ENCODE peak calls at places on chromosome 15, in seven cellular contexts. D is WTC11; A is stimulated activated CD4-positive, alpha-beta T cell treated with anti-CD3 and anti-CD28 coated beads, Interleukin-12 subunit alpha, Interleukin-12 subunit beta, amount 100 ng/mL, for 48 hours; Y is T follicular helper cell; L is head of caudate nucleus; J is kidney glomerular epithelial cell; W is HTR-8/SVneo. X is an unnamed sample.

GRCh38 chr15:45448066-45448510 is 69.7 kb upstream of the GATM start:
- DNase-seq in D (no peak), J (no peak), Y (no peak), W (no peak), L (no peak), A (no peak), X (no peak)

GRCh38 chr15:101288905-101289513 is 6.0 kb downstream of the SNRPA1 start:
- DNase-seq in W (peak; percentile 49), L (no peak), J (peak; percentile 26), Y (no peak), D (no peak), A (peak; percentile 32), X (peak; percentile 44)

GRCh38 chr15:57947781-57948180 is 117.7 kb downstream of the ALDH1A2 start:
- DNase-seq in W (no peak), Y (no peak), A (no peak), L (no peak), D (peak; percentile 24), J (no peak), X (no peak)

GRCh38 chr15:57526076-57526475 is 65.6 kb upstream of the MYZAP start:
- DNase-seq in L (no peak), Y (no peak), D (no peak), W (no peak), J (no peak), A (no peak), X (no peak)

GRCh38 chr15:77506311-77507150 is 85.8 kb downstream of the HMG20A start:
- DNase-seq in D (no peak), L (no peak), A (no peak), Y (no peak), J (no peak), W (no peak), X (peak; percentile 45)

GRCh38 chr15:55694652-55695150 is 48.3 kb downstream of the PRTG start:
- DNase-seq in D (no peak), J (no peak), W (peak; percentile 48), L (no peak), A (no peak), Y (no peak), X (no peak)

GRCh38 chr15:40263036-40263754 is 19.7 kb downstream of the ANKRD63 start:
- DNase-seq in J (no peak), Y (no peak), L (no peak), D (no peak), W (no peak), A (no peak), X (no peak)

GRCh38 chr15:43748376-43748775 is 2.1 kb downstream of the PDIA3 start:
- DNase-seq in D (no peak), A (no peak), J (no peak), W (no peak), Y (no peak), L (no peak), X (peak; percentile 17)

GRCh38 chr15:62928242-62928995 is 114.1 kb upstream of the TPM1 start:
- DNase-seq in D (no peak), W (peak; percentile 50), A (no peak), J (peak; percentile 83), Y (no peak), L (no peak), X (no peak)

GRCh38 chr15:90872481-90873184 is 4.2 kb downstream of the FURIN start:
- DNase-seq in A (no peak), L (no peak), W (no peak), D (no peak), Y (no peak), J (peak; percentile 40), X (peak; percentile 48)

GRCh38 chr15:44319385-44319784 is 30.9 kb downstream of the GOLM2 start:
- DNase-seq in L (no peak), Y (no peak), W (no peak), A (no peak), D (peak; percentile 14), J (no peak), X (no peak)

GRCh38 chr15:73617910-73618309 is 15.3 kb downstream of the NPTN start:
- DNase-seq in A (no peak), J (no peak), L (no peak), Y (no peak), W (no peak), D (no peak), X (no peak)